ENCODE peak calls at places on chromosomes 5 and 9, in ten cellular contexts. O is HFFc6, Q is brain microvascular endothelial cell, E is fibroblast of mammary gland, I is neural crest cell, Y is esophagus squamous epithelium, A is cardiac muscle cell, F is WTC11, Z is omental fat pad, L is stomach. U is an unnamed sample.

GRCh38 chr5:127923804-127924570 is 159.6 kb upstream of the SLC12A2 start:
- DNase-seq in O (no peak), Q (no peak), E (no peak), I (no peak), Y (no peak), A (no peak), F (no peak), Z (no peak), L (peak; percentile 45), U (no peak)

GRCh38 chr9:13241283-13241682 is 38.2 kb downstream of the MPDZ start:
- DNase-seq in O (no peak), Q (no peak), E (no peak), I (no peak), Y (no peak), A (no peak), F (no peak), Z (no peak), L (no peak), U (no peak)

GRCh38 chr5:157671592-157672330 is 428 bp downstream of the C5orf52 start:
- DNase-seq in O (no peak), Q (no peak), E (no peak), I (no peak), Y (no peak), A (no peak), F (peak; percentile 48), Z (no peak), L (no peak), U (no peak)

GRCh38 chr5:65483474-65484346 is 2.0 kb upstream of the ADAMTS6 start:
- DNase-seq in O (peak; percentile 82), Q (peak; percentile 32), E (peak; percentile 87), I (no peak), Y (no peak), A (peak; percentile 77), F (no peak), Z (no peak), L (no peak), U (peak; percentile 75)

GRCh38 chr9:134049236-134049635 is 18.6 kb downstream of the BRD3 start:
- DNase-seq in O (no peak), Q (no peak), E (no peak), I (no peak), Y (no peak), A (no peak), F (no peak), Z (no peak), L (peak; percentile 95), U (no peak)

GRCh38 chr9:131113655-131114563 is 11.5 kb upstream of the NUP214 start:
- DNase-seq in O (no peak), Q (no peak), E (no peak), I (no peak), Y (no peak), A (no peak), F (no peak), Z (no peak), L (no peak), U (no peak)

GRCh38 chr5:17763301-17763700 is 129.0 kb downstream of the TAF11L14 start:
- DNase-seq in O (no peak), Q (peak; percentile 38), E (peak; percentile 10), I (no peak), Y (no peak), A (no peak), F (no peak), Z (no peak), L (no peak), U (no peak)

GRCh38 chr9:108467653-108468324 is 388.0 kb downstream of the ACTL7B start:
- DNase-seq in O (peak; percentile 50), Q (peak; percentile 27), E (peak; percentile 60), I (no peak), Y (no peak), A (no peak), F (no peak), Z (no peak), L (no peak), U (no peak)

GRCh38 chr5:113663879-113664278 is 150.4 kb downstream of the YTHDC2 start:
- DNase-seq in O (peak; percentile 55), Q (peak; percentile 27), E (peak; percentile 19), I (peak; percentile 22), Y (no peak), A (peak; percentile 11), F (peak; percentile 74), Z (no peak), L (peak; percentile 51), U (peak; percentile 80)
- TF ChIP-seq CTCF in O (peak; percentile 81), Q (peak; percentile 42), E (no peak), I (peak; percentile 45), Y (no peak), A (peak; percentile 45), F (peak; percentile 30), Z (no peak), L (no peak), U (peak; percentile 72)

GRCh38 chr9:101566904-101567724 is 27.7 kb downstream of the PPP3R2 start:
- DNase-seq in O (peak; percentile 71), Q (peak; percentile 71), E (peak; percentile 62), I (no peak), Y (no peak), A (no peak), F (peak; percentile 31), Z (no peak), L (no peak), U (peak; percentile 29)

GRCh38 chr9:101567725-101567993 is 27.1 kb downstream of the PPP3R2 start:
- DNase-seq in O (no peak), Q (no peak), E (no peak), I (no peak), Y (no peak), A (no peak), F (no peak), Z (no peak), L (no peak), U (no peak)

GRCh38 chr9:101564252-101564651 is 30.5 kb downstream of the PPP3R2 start:
- DNase-seq in O (no peak), Q (no peak), E (no peak), I (no peak), Y (no peak), A (no peak), F (no peak), Z (no peak), L (no peak), U (no peak)

GRCh38 chr9:101562966-101563365 is 29.3 kb downstream of the RNF20 start:
- DNase-seq in O (no peak), Q (no peak), E (peak; percentile 17), I (no peak), Y (no peak), A (no peak), F (no peak), Z (no peak), L (no peak), U (no peak)

GRCh38 chr9:101561740-101562139 is 28.1 kb downstream of the RNF20 start:
- DNase-seq in O (no peak), Q (no peak), E (no peak), I (no peak), Y (no peak), A (no peak), F (no peak), Z (no peak), L (no peak), U (no peak)
- TF ChIP-seq CTCF in O (no peak), Q (no peak), E (no peak), I (no peak), Y (no peak), A (no peak), F (no peak), Z (no peak), L (no peak), U (no peak)

GRCh38 chr5:148385094-148385493 is 1.3 kb downstream of the FBXO38 start:
- DNase-seq in O (no peak), Q (no peak), E (no peak), I (no peak), Y (no peak), A (no peak), F (no peak), Z (no peak), L (no peak), U (no peak)

GRCh38 chr5:148386041-148386440 is 2.3 kb downstream of the FBXO38 start:
- DNase-seq in O (no peak), Q (no peak), E (peak; percentile 11), I (no peak), Y (no peak), A (no peak), F (no peak), Z (no peak), L (no peak), U (no peak)

GRCh38 chr5:148388692-148389091 is 4.9 kb downstream of the FBXO38 start:
- DNase-seq in O (no peak), Q (no peak), E (peak; percentile 23), I (no peak), Y (no peak), A (no peak), F (no peak), Z (no peak), L (no peak), U (no peak)

GRCh38 chr5:148384389-148384756 is 615 bp downstream of the FBXO38 start:
- DNase-seq in O (no peak), Q (no peak), E (no peak), I (no peak), Y (no peak), A (no peak), F (no peak), Z (no peak), L (no peak), U (no peak)

DNA sequence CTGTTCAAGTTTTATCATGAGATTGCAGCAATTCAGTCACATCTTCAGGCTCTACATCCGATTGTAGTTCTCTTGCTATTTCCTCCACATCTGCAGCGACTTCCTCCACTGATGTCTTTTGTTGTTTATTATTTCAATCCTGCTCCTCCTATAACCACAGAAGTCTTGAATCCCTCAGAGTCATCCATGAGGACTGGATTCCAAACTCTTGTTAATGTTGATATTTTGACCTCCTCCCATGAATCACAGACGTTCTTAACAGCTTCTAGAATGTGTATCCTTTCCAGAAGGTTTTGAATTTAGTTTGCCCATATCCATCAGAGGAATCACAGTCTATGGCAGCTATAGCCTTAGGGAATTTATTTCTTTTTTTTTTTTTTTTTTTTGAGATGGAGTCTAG is 3.6 kb downstream of the FBXO38 start:
- DNase-seq in O (peak; percentile 89), Q (peak; percentile 53), E (peak; percentile 79), I (no peak), Y (no peak), A (no peak), F (no peak), Z (no peak), L (no peak), U (no peak)
- TF ChIP-seq CTCF in O (no peak), Q (no peak), E (no peak), I (no peak), Y (no peak), A (no peak), F (no peak), Z (no peak), L (no peak), U (no peak)

DNA sequence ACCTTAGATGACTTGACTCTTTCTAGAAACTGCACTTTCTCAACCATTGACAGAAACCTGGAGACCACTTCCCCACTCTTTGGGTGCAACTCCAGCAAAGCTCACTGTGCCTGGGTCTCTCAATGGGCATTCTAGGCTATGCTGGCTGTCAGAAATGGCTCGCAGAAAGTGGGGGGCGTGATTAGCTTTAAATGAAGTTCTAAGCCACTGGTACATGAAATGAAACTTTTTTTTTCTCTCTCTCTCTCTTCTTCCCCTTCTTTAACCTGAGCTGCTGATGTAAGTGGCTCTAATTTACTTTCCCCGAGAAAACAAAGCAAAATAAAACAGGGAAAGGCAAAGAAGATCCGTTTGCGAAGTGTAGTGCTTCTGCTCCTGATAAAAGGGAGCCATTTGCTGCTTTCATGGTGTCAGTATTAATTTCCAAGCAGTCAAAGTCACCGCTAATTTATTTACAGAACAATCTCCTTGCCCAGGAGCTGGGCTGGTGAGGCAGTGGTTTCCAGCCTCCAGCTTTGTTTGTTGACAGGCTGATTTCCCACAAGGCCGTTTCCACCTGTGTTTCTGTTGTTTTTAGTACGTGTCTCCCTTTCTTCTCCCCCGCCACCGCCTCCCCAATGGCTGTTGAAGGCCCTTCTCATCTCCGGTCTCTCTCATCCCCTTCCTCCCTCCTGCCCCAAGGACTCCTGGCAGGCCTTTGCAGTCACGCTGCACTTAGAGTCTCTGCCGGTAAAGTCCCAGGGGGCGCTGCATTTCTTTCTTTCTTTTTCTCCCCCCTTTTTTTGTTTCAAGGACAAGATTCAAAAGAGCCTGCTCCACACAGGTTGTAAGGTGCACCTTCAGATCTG is 422.9 kb downstream of the EBF1 start:
- DNase-seq in O (no peak), Q (no peak), E (no peak), I (no peak), Y (no peak), A (peak; percentile 38), F (peak; percentile 65), Z (no peak), L (no peak), U (no peak)
- TF ChIP-seq CTCF in O (peak; percentile 14), Q (peak; percentile 51), E (no peak), I (peak; percentile 50), Y (no peak), A (no peak), F (no peak), Z (no peak), L (no peak), U (no peak)